ENCODE peak calls at places on chromosome 11, in five cellular contexts. V is left lung, S is upper lobe of left lung, G is GM13977, F is uterus. W is an unnamed sample.

GRCh38 chr11:19283998-19284397 is 43.3 kb upstream of the E2F8 start:
- DNase-seq in V (no peak), S (no peak), G (no peak), F (no peak), W (no peak)

GRCh38 chr11:44564653-44565007 is 833 bp upstream of the CD82 start:
- DNase-seq in V (peak), S (peak), G (no peak), F (no peak), W (no peak)

GRCh38 chr11:57668467-57668890 is 565 bp downstream of the ZDHHC5 start:
- DNase-seq in V (no peak), S (no peak), G (no peak), F (no peak), W (no peak)

GRCh38 chr11:63768232-63769043 is at the start of gene ZFTA:
- DNase-seq in V (peak), S (peak), G (peak), F (peak), W (peak)

GRCh38 chr11:1497600-1497999 is 11.0 kb upstream of the MOB2 start:
- DNase-seq in V (no peak), S (no peak), G (no peak), F (peak), W (no peak)

GRCh38 chr11:121431820-121432526 is 20.1 kb upstream of the SORL1 start:
- DNase-seq in V (no peak), S (no peak), G (no peak), F (no peak), W (no peak)

GRCh38 chr11:25615841-25616240 is 716.1 kb upstream of the ANO3 start:
- DNase-seq in V (no peak), S (no peak), G (no peak), F (no peak), W (no peak)

GRCh38 chr11:69650081-69650831 is 9.3 kb downstream of the CCND1 start:
- DNase-seq in V (peak), S (no peak), G (no peak), F (no peak), W (no peak)

GRCh38 chr11:93921695-93922468 is 71.5 kb upstream of the VSTM5 start:
- DNase-seq in V (no peak), S (peak), G (peak), F (no peak), W (no peak)

GRCh38 chr11:13276852-13277718 is 505 bp upstream of the BMAL1 start:
- DNase-seq in V (peak), S (peak), G (peak), F (peak), W (peak)

GRCh38 chr11:31355131-31355530 is 14.4 kb downstream of the DCDC1 start:
- DNase-seq in V (no peak), S (no peak), G (no peak), F (no peak), W (no peak)

GRCh38 chr11:118606157-118606843 is 1.1 kb upstream of the PHLDB1 start:
- DNase-seq in V (no peak), S (no peak), G (no peak), F (no peak), W (no peak)

GRCh38 chr11:27470166-27470565 is 2.4 kb downstream of the LGR4 start:
- DNase-seq in V (no peak), S (no peak), G (no peak), F (no peak), W (no peak)

GRCh38 chr11:14593671-14594070 is 49.9 kb upstream of the PDE3B start:
- DNase-seq in V (no peak), S (no peak), G (no peak), F (no peak), W (no peak)

GRCh38 chr11:3056296-3057068 is 741 bp downstream of the CARS1 start:
- DNase-seq in V (no peak), S (peak), G (no peak), F (no peak), W (no peak)

GRCh38 chr11:3226846-3227567 is 5.2 kb downstream of the MRGPRE start:
- DNase-seq in V (no peak), S (no peak), G (peak), F (no peak), W (no peak)

GRCh38 chr11:20368441-20368840 is 4.9 kb downstream of the HTATIP2 start:
- DNase-seq in V (no peak), S (no peak), G (no peak), F (no peak), W (no peak)

GRCh38 chr11:34826384-34826726 is 89.8 kb downstream of the APIP start:
- DNase-seq in V (no peak), S (no peak), G (no peak), F (no peak), W (no peak)

GRCh38 chr11:132744771-132745170 is 787.5 kb downstream of the OPCML start:
- DNase-seq in V (no peak), S (no peak), G (no peak), F (no peak), W (no peak)

GRCh38 chr11:35667257-35667656 is 4.7 kb downstream of the TRIM44 start:
- DNase-seq in V (no peak), S (no peak), G (no peak), F (no peak), W (no peak)

GRCh38 chr11:72575533-72576170 is 98.6 kb downstream of the PDE2A start:
- DNase-seq in V (no peak), S (peak), G (no peak), F (no peak), W (no peak)

GRCh38 chr11:43554148-43554473 is 126.4 kb upstream of the HSD17B12 start:
- DNase-seq in V (no peak), S (no peak), G (no peak), F (no peak), W (no peak)

GRCh38 chr11:13955971-13956421 is 6.5 kb upstream of the SPON1 start:
- DNase-seq in V (no peak), S (peak), G (peak), F (peak), W (no peak)

GRCh38 chr11:108580645-108581044 is 12.9 kb downstream of the EXPH5 start:
- DNase-seq in V (no peak), S (no peak), G (no peak), F (no peak), W (no peak)

GRCh38 chr11:35145249-35145648 is 6.3 kb downstream of the CD44 start:
- DNase-seq in V (no peak), S (no peak), G (peak), F (no peak), W (no peak)

GRCh38 chr11:100683107-100683506 is 4.0 kb upstream of the ARHGAP42 start:
- DNase-seq in V (no peak), S (no peak), G (no peak), F (no peak), W (no peak)

GRCh38 chr11:18677560-18677959 is 21.0 kb upstream of the TMEM86A start:
- DNase-seq in V (no peak), S (no peak), G (no peak), F (no peak), W (no peak)

GRCh38 chr11:75164318-75164827 is 13.5 kb downstream of the SLCO2B1 start:
- DNase-seq in V (no peak), S (no peak), G (no peak), F (no peak), W (no peak)

DNA sequence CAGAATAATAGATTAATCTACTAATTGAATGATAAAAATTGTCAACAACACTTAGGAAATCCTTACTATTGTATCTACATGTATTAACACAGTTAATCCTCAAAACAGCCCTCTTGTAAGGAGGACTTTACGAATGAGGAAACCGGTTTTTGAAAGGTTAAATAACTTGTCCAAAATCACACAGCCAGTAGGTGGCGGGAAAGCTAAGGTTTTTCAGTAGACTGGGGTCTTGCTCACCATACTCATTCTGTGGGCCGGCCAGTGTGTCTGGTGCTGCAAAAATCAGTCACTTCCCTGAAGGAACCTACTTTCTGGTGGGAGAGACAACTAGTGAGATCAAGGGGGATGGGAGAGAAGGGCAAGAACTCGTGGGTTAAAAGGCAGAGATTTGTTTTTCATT is 3.8 kb downstream of the DCPS start:
- DNase-seq in V (no peak), S (no peak), G (no peak), F (no peak), W (no peak)
- TF ChIP-seq CTCF in V (no peak), S (no peak), G (peak), F (no peak), W (peak)

DNA sequence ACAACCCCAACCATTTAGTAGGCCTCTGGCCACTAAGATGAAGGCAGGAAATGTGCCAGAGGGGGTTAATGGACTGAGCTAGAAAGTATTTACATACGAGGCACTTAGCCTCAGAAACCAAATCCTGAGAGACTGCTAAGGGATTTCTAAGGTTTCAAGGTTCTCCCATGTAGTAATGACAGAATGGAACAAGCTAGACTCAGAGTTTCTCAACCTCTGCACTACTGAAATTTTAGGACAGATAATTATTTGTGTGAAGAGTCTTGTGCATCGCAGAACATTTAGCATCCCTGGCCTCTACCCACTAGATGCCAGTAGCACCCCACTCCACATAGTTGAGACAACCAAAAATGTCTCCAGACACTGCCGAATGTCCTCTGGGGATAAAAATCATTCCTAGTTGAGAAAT is 54.8 kb upstream of the CHRM4 start:
- DNase-seq in V (no peak), S (no peak), G (no peak), F (no peak), W (no peak)
- TF ChIP-seq CTCF in V (no peak), S (peak), G (peak), F (no peak), W (no peak)

GRCh38 chr11:17494019-17494418 is 17.4 kb upstream of the ABCC8 start:
- DNase-seq in V (no peak), S (no peak), G (no peak), F (no peak), W (no peak)
- TF ChIP-seq CTCF in V (no peak), S (no peak), G (no peak), F (no peak), W (no peak)

GRCh38 chr11:103676413-103676812 is 360.0 kb upstream of the DDI1 start:
- DNase-seq in V (no peak), S (no peak), G (no peak), F (no peak), W (no peak)

GRCh38 chr11:103668859-103669258 is 367.6 kb upstream of the DDI1 start:
- DNase-seq in V (no peak), S (no peak), G (no peak), F (no peak), W (no peak)

GRCh38 chr11:103673773-103674172 is 362.7 kb upstream of the DDI1 start:
- DNase-seq in V (no peak), S (no peak), G (no peak), F (no peak), W (no peak)

DNA sequence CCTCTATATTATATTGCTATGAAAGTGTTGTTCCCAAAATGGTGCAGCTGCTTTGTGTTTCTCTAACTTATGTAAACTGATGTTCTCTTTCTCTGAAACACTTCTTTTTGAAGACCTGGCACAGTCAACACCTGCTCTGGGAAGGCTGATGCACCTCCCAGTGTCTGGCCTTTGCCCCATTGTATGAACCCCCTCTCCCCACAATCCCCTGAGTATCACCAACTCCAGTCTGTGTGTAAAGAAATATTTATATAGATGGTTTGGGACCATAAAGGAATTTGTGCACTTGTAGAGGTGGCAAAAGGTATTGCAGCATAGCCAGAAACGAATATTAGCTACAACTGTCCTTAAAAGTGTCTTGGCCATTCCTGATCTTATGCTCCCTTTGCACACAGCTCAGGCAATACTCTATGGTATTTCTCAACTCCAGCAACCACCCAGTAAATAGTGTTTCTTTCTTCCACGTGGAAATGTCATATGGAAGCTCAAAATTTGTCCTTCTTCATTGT is 365.2 kb upstream of the DDI1 start:
- DNase-seq in V (no peak), S (no peak), G (no peak), F (no peak), W (no peak)
- TF ChIP-seq CTCF in V (no peak), S (no peak), G (no peak), F (no peak), W (peak)

GRCh38 chr11:33716236-33716635 is 15.6 kb upstream of the C11orf91 start:
- DNase-seq in V (no peak), S (no peak), G (no peak), F (no peak), W (no peak)
- TF ChIP-seq CTCF in V (no peak), S (no peak), G (peak), F (no peak), W (peak)

W was measured in type B pancreatic cell.